ENCODE peak calls at places on chromosome 20, in eight cellular contexts. K is fibroblast of lung, Q is GM23248, Z is SK-N-SH, P is H1, S is PC-9, R is H9, G is IMR-90. U is an unnamed sample.
A peak's percentile ranks its signal among the peaks of the same experiment; 100 is the strongest.

GRCh38 chr20:38751360-38751976 is 3.2 kb downstream of the ACTR5 start:
- DNase-seq in K (peak; percentile 59), Q (peak; percentile 64), Z (peak; percentile 60), P (no peak), S (no peak), R (no peak), G (peak; percentile 46), U (no peak)

GRCh38 chr20:13325796-13326340 is 104.8 kb downstream of the ISM1 start:
- DNase-seq in K (no peak), Q (no peak), Z (no peak), P (no peak), S (no peak), R (no peak), G (no peak), U (no peak)

GRCh38 chr20:16313917-16314316 is 259.3 kb downstream of the KIF16B start:
- DNase-seq in K (no peak), Q (no peak), Z (no peak), P (no peak), S (no peak), R (no peak), G (no peak), U (no peak)

GRCh38 chr20:4013041-4013440 is 2.3 kb downstream of the RNF24 start:
- DNase-seq in K (no peak), Q (no peak), Z (no peak), P (no peak), S (no peak), R (no peak), G (no peak), U (no peak)

GRCh38 chr20:2692036-2692885 is at the start of gene EBF4:
- DNase-seq in K (peak; percentile 21), Q (peak; percentile 13), Z (peak; percentile 99), P (peak; percentile 64), S (peak; percentile 27), R (peak; percentile 52), G (no peak), U (peak; percentile 92)

GRCh38 chr20:32737371-32738223 is 5.7 kb downstream of the COMMD7 start:
- DNase-seq in K (peak; percentile 56), Q (peak; percentile 78), Z (no peak), P (no peak), S (no peak), R (no peak), G (peak; percentile 91), U (peak; percentile 81)

GRCh38 chr20:32189691-32190607 is 17.6 kb downstream of the PLAGL2 start:
- DNase-seq in K (peak; percentile 46), Q (peak; percentile 73), Z (peak; percentile 92), P (peak; percentile 86), S (no peak), R (peak; percentile 75), G (peak; percentile 11), U (peak; percentile 93)

GRCh38 chr20:31608256-31608980 is 3.3 kb downstream of the ID1 start:
- DNase-seq in K (peak; percentile 60), Q (peak; percentile 90), Z (peak; percentile 81), P (peak; percentile 87), S (peak; percentile 95), R (peak; percentile 92), G (peak; percentile 48), U (peak; percentile 90)

GRCh38 chr20:7516631-7517051 is 423.6 kb downstream of the HAO1 start:
- DNase-seq in K (no peak), Q (no peak), Z (peak; percentile 1), P (no peak), S (no peak), R (no peak), G (no peak), U (no peak)

GRCh38 chr20:62353289-62354030 is 13.7 kb downstream of the LAMA5 start:
- DNase-seq in K (no peak), Q (no peak), Z (no peak), P (no peak), S (no peak), R (no peak), G (no peak), U (no peak)

GRCh38 chr20:11917663-11918062 is at the start of gene BTBD3:
- DNase-seq in K (peak; percentile 75), Q (peak; percentile 64), Z (peak; percentile 39), P (no peak), S (no peak), R (no peak), G (peak; percentile 79), U (no peak)

GRCh38 chr20:5600982-5601381 is 149.2 kb upstream of the SHLD1 start:
- DNase-seq in K (no peak), Q (no peak), Z (no peak), P (no peak), S (no peak), R (no peak), G (no peak), U (no peak)

GRCh38 chr20:4158466-4159050 is 143.2 kb upstream of the RNF24 start:
- DNase-seq in K (no peak), Q (peak; percentile 30), Z (no peak), P (no peak), S (no peak), R (no peak), G (no peak), U (peak; percentile 92)

GRCh38 chr20:48502016-48502415 is 325.8 kb downstream of the PREX1 start:
- DNase-seq in K (no peak), Q (no peak), Z (no peak), P (no peak), S (no peak), R (no peak), G (no peak), U (no peak)

GRCh38 chr20:15905661-15906060 is 667.6 kb downstream of the KIF16B start:
- DNase-seq in K (no peak), Q (no peak), Z (no peak), P (no peak), S (no peak), R (no peak), G (no peak), U (no peak)

GRCh38 chr20:45087115-45087785 is 13.7 kb downstream of the KCNS1 start:
- DNase-seq in K (no peak), Q (peak; percentile 38), Z (no peak), P (no peak), S (no peak), R (no peak), G (no peak), U (no peak)

GRCh38 chr20:12762725-12763124 is 246.0 kb upstream of the SPTLC3 start:
- DNase-seq in K (no peak), Q (no peak), Z (peak; percentile 29), P (no peak), S (no peak), R (peak; percentile 59), G (no peak), U (no peak)

GRCh38 chr20:12531626-12532025 is 477.1 kb upstream of the SPTLC3 start:
- DNase-seq in K (no peak), Q (no peak), Z (no peak), P (no peak), S (no peak), R (no peak), G (no peak), U (no peak)

GRCh38 chr20:33702861-33703260 is 16.7 kb upstream of the E2F1 start:
- DNase-seq in K (no peak), Q (no peak), Z (peak; percentile 83), P (no peak), S (no peak), R (no peak), G (no peak), U (no peak)

GRCh38 chr20:24660651-24661050 is 191.2 kb downstream of the SYNDIG1 start:
- DNase-seq in K (no peak), Q (no peak), Z (no peak), P (no peak), S (no peak), R (no peak), G (no peak), U (peak; percentile 52)

GRCh38 chr20:24658920-24659660 is 189.7 kb downstream of the SYNDIG1 start:
- DNase-seq in K (no peak), Q (no peak), Z (peak; percentile 57), P (no peak), S (no peak), R (no peak), G (no peak), U (peak; percentile 36)

GRCh38 chr20:24657211-24657610 is 187.8 kb downstream of the SYNDIG1 start:
- DNase-seq in K (peak; percentile 67), Q (peak; percentile 14), Z (no peak), P (no peak), S (no peak), R (no peak), G (peak; percentile 22), U (peak; percentile 95)

GRCh38 chr20:24656391-24656790 is 187.0 kb downstream of the SYNDIG1 start:
- DNase-seq in K (no peak), Q (no peak), Z (no peak), P (no peak), S (no peak), R (no peak), G (no peak), U (no peak)

DNA sequence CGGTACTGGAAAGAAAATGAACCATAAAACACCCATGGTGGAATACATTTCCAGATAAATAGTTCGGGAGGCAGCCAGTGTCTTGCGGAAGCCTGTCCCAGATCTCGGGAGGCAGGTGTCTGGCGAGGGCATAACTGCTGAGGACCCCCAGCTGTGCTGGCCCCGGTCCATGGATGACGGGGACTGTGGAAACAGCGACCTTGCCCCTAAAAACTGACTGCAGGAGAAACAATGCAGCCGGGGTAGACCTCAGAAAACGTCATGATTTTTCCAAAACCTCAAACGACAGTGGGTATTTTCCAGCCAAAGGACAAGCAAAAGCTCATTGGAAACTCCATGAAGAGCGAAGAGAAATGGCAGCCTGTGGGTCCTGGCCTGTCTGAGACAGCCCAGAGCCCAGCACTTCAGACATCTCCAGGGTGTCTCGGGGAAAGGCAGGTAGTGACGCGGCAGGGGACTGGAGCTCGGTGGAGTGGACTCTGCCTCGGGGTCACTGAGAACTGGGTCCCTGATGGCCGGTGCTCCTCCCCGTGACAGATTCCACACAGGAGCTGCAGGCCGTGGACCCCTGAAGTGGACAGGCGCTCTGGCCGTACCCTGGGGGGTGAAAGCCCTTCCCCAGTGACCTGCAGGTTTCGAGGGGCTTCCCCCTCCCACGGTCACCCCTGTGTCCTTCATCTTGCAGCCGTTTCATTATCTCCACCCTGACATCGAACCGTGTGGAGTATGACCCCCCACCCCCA is 188.6 kb downstream of the SYNDIG1 start:
- DNase-seq in K (peak; percentile 33), Q (no peak), Z (no peak), P (no peak), S (no peak), R (no peak), G (no peak), U (peak; percentile 39)
- H3K4me2 ChIP-seq in K (no peak overlapping the region), Q (no peak overlapping the region), Z (no peak overlapping the region), P (no peak overlapping the region), S (no peak overlapping the region), R (no peak overlapping the region), G (no peak overlapping the region), U (peak overlapping the region; percentile 39)

GRCh38 chr20:58393299-58393698 is 4.3 kb downstream of the VAPB start:
- DNase-seq in K (no peak), Q (peak; percentile 81), Z (no peak), P (no peak), S (no peak), R (no peak), G (peak; percentile 55), U (no peak)
- H2AFZ ChIP-seq in K (no peak overlapping the region), Q (no peak overlapping the region), Z (no peak overlapping the region), P (no peak overlapping the region), S (no peak overlapping the region), R (no peak overlapping the region), G (no peak overlapping the region), U (no peak overlapping the region)

GRCh38 chr20:22060610-22061009 is 355.1 kb downstream of the PAX1 start:
- DNase-seq in K (no peak), Q (no peak), Z (no peak), P (no peak), S (no peak), R (no peak), G (no peak), U (no peak)
- H3K4me2 ChIP-seq in K (no peak overlapping the region), Q (no peak overlapping the region), Z (no peak overlapping the region), P (no peak overlapping the region), S (no peak overlapping the region), R (no peak overlapping the region), G (no peak overlapping the region), U (no peak overlapping the region)

GRCh38 chr20:47360489-47361267 is 4.2 kb upstream of the ZMYND8 start:
- DNase-seq in K (peak; percentile 96), Q (peak; percentile 80), Z (peak; percentile 75), P (peak; percentile 66), S (peak; percentile 84), R (peak; percentile 75), G (peak; percentile 98), U (peak; percentile 85)
- H2AFZ ChIP-seq in K (peak overlapping the region; percentile 90), Q (peak overlapping the region; percentile 81), Z (peak overlapping the region; percentile 75), P (no peak overlapping the region), S (no peak overlapping the region), R (no peak overlapping the region), G (peak overlapping the region; percentile 69), U (peak overlapping the region; percentile 83)

U was measured in osteoblast.